ENCODE peak calls at places on chromosomes 5 and 9, in eight cellular contexts. One of them, this sample, is unnamed.

GRCh38 chr5:43571237-43571636 is 14.4 kb upstream of the PAIP1 start:
- DNase-seq in T-helper 2 cell: no peak
- DNase-seq in RPMI8226: no peak
- DNase-seq in ovary: peak
- DNase-seq in GM13976: no peak
- DNase-seq in HS-27A: no peak
- DNase-seq in NCI-H1092: no peak
- DNase-seq in activated T-helper 1 cell treated with anti-CD3 and anti-CD28 coated beads, Interleukin-2, amount 50 U/mL, for 16 hours: no peak
- DNase-seq in this sample: no peak

GRCh38 chr5:14753292-14753691 is 88.8 kb downstream of the OTULIN start:
- DNase-seq in GM13976: no peak
- DNase-seq in NCI-H1092: no peak
- DNase-seq in RPMI8226: no peak
- DNase-seq in ovary: no peak
- DNase-seq in T-helper 2 cell: no peak
- DNase-seq in activated T-helper 1 cell treated with anti-CD3 and anti-CD28 coated beads, Interleukin-2, amount 50 U/mL, for 16 hours: no peak
- DNase-seq in HS-27A: no peak
- DNase-seq in this sample: no peak

GRCh38 chr9:134642385-134643181 is 980 bp downstream of the COL5A1 start:
- DNase-seq in activated T-helper 1 cell treated with anti-CD3 and anti-CD28 coated beads, Interleukin-2, amount 50 U/mL, for 16 hours: no peak
- DNase-seq in ovary: peak
- DNase-seq in HS-27A: no peak
- DNase-seq in GM13976: no peak
- DNase-seq in T-helper 2 cell: no peak
- DNase-seq in NCI-H1092: no peak
- DNase-seq in RPMI8226: no peak
- DNase-seq in this sample: no peak

GRCh38 chr9:133960568-133961129 is 31.5 kb downstream of the VAV2 start:
- DNase-seq in T-helper 2 cell: no peak
- DNase-seq in ovary: no peak
- DNase-seq in GM13976: no peak
- DNase-seq in HS-27A: no peak
- DNase-seq in RPMI8226: no peak
- DNase-seq in activated T-helper 1 cell treated with anti-CD3 and anti-CD28 coated beads, Interleukin-2, amount 50 U/mL, for 16 hours: no peak
- DNase-seq in NCI-H1092: no peak
- DNase-seq in this sample: peak

GRCh38 chr5:172556262-172556661 is 84.8 kb upstream of the NEURL1B start:
- DNase-seq in ovary: no peak
- DNase-seq in GM13976: no peak
- DNase-seq in T-helper 2 cell: no peak
- DNase-seq in RPMI8226: no peak
- DNase-seq in NCI-H1092: no peak
- DNase-seq in HS-27A: no peak
- DNase-seq in activated T-helper 1 cell treated with anti-CD3 and anti-CD28 coated beads, Interleukin-2, amount 50 U/mL, for 16 hours: no peak
- DNase-seq in this sample: no peak

GRCh38 chr9:1231998-1232919 is 182.1 kb downstream of the DMRT2 start:
- DNase-seq in NCI-H1092: no peak
- DNase-seq in T-helper 2 cell: no peak
- DNase-seq in GM13976: no peak
- DNase-seq in ovary: peak
- DNase-seq in activated T-helper 1 cell treated with anti-CD3 and anti-CD28 coated beads, Interleukin-2, amount 50 U/mL, for 16 hours: no peak
- DNase-seq in RPMI8226: no peak
- DNase-seq in HS-27A: no peak
- DNase-seq in this sample: no peak

GRCh38 chr9:93128011-93128714 is 5.9 kb downstream of the NINJ1 start:
- DNase-seq in T-helper 2 cell: no peak
- DNase-seq in ovary: no peak
- DNase-seq in activated T-helper 1 cell treated with anti-CD3 and anti-CD28 coated beads, Interleukin-2, amount 50 U/mL, for 16 hours: no peak
- DNase-seq in GM13976: no peak
- DNase-seq in NCI-H1092: no peak
- DNase-seq in RPMI8226: no peak
- DNase-seq in HS-27A: no peak
- DNase-seq in this sample: no peak

GRCh38 chr5:38417658-38418017 is 138.8 kb downstream of the LIFR start:
- DNase-seq in ovary: no peak
- DNase-seq in NCI-H1092: no peak
- DNase-seq in activated T-helper 1 cell treated with anti-CD3 and anti-CD28 coated beads, Interleukin-2, amount 50 U/mL, for 16 hours: no peak
- DNase-seq in HS-27A: no peak
- DNase-seq in T-helper 2 cell: no peak
- DNase-seq in RPMI8226: no peak
- DNase-seq in GM13976: no peak
- DNase-seq in this sample: no peak

GRCh38 chr9:8724284-8725018 is 924.9 kb upstream of the DMAC1 start:
- DNase-seq in GM13976: no peak
- DNase-seq in activated T-helper 1 cell treated with anti-CD3 and anti-CD28 coated beads, Interleukin-2, amount 50 U/mL, for 16 hours: no peak
- DNase-seq in NCI-H1092: no peak
- DNase-seq in ovary: peak
- DNase-seq in RPMI8226: no peak
- DNase-seq in HS-27A: no peak
- DNase-seq in T-helper 2 cell: no peak
- DNase-seq in this sample: no peak

GRCh38 chr5:121758640-121759039 is 93.0 kb upstream of the FTMT start:
- DNase-seq in activated T-helper 1 cell treated with anti-CD3 and anti-CD28 coated beads, Interleukin-2, amount 50 U/mL, for 16 hours: no peak
- DNase-seq in HS-27A: no peak
- DNase-seq in RPMI8226: no peak
- DNase-seq in T-helper 2 cell: no peak
- DNase-seq in GM13976: no peak
- DNase-seq in NCI-H1092: no peak
- DNase-seq in ovary: no peak
- DNase-seq in this sample: peak

GRCh38 chr9:3676766-3677165 is 151.0 kb upstream of the RFX3 start:
- DNase-seq in T-helper 2 cell: no peak
- DNase-seq in activated T-helper 1 cell treated with anti-CD3 and anti-CD28 coated beads, Interleukin-2, amount 50 U/mL, for 16 hours: no peak
- DNase-seq in ovary: no peak
- DNase-seq in HS-27A: no peak
- DNase-seq in NCI-H1092: no peak
- DNase-seq in GM13976: no peak
- DNase-seq in RPMI8226: no peak
- DNase-seq in this sample: no peak

GRCh38 chr5:96584712-96585111 is 77.5 kb upstream of the CAST start:
- DNase-seq in ovary: no peak
- DNase-seq in GM13976: no peak
- DNase-seq in RPMI8226: no peak
- DNase-seq in NCI-H1092: no peak
- DNase-seq in T-helper 2 cell: no peak
- DNase-seq in HS-27A: no peak
- DNase-seq in activated T-helper 1 cell treated with anti-CD3 and anti-CD28 coated beads, Interleukin-2, amount 50 U/mL, for 16 hours: no peak
- DNase-seq in this sample: no peak

GRCh38 chr5:452856-453710 is 10.1 kb downstream of the EXOC3 start:
- DNase-seq in ovary: no peak
- DNase-seq in NCI-H1092: no peak
- DNase-seq in HS-27A: no peak
- DNase-seq in GM13976: no peak
- DNase-seq in RPMI8226: no peak
- DNase-seq in activated T-helper 1 cell treated with anti-CD3 and anti-CD28 coated beads, Interleukin-2, amount 50 U/mL, for 16 hours: no peak
- DNase-seq in T-helper 2 cell: no peak
- DNase-seq in this sample: no peak

GRCh38 chr5:3595102-3595961 is at the start of gene IRX1:
- DNase-seq in RPMI8226: no peak
- DNase-seq in GM13976: no peak
- DNase-seq in activated T-helper 1 cell treated with anti-CD3 and anti-CD28 coated beads, Interleukin-2, amount 50 U/mL, for 16 hours: no peak
- DNase-seq in T-helper 2 cell: no peak
- DNase-seq in HS-27A: no peak
- DNase-seq in ovary: no peak
- DNase-seq in NCI-H1092: peak
- DNase-seq in this sample: no peak

GRCh38 chr5:57651127-57651526 is 168.5 kb upstream of the ACTBL2 start:
- DNase-seq in GM13976: no peak
- DNase-seq in activated T-helper 1 cell treated with anti-CD3 and anti-CD28 coated beads, Interleukin-2, amount 50 U/mL, for 16 hours: no peak
- DNase-seq in ovary: no peak
- DNase-seq in RPMI8226: no peak
- DNase-seq in T-helper 2 cell: no peak
- DNase-seq in NCI-H1092: no peak
- DNase-seq in HS-27A: no peak
- DNase-seq in this sample: no peak

GRCh38 chr9:89374176-89374575 is 55.9 kb downstream of the SECISBP2 start:
- DNase-seq in HS-27A: no peak
- DNase-seq in T-helper 2 cell: no peak
- DNase-seq in activated T-helper 1 cell treated with anti-CD3 and anti-CD28 coated beads, Interleukin-2, amount 50 U/mL, for 16 hours: no peak
- DNase-seq in RPMI8226: no peak
- DNase-seq in ovary: no peak
- DNase-seq in NCI-H1092: no peak
- DNase-seq in GM13976: no peak
- DNase-seq in this sample: no peak

GRCh38 chr5:144013816-144014215 is 156.6 kb downstream of the YIPF5 start:
- DNase-seq in activated T-helper 1 cell treated with anti-CD3 and anti-CD28 coated beads, Interleukin-2, amount 50 U/mL, for 16 hours: no peak
- DNase-seq in NCI-H1092: no peak
- DNase-seq in ovary: no peak
- DNase-seq in GM13976: no peak
- DNase-seq in RPMI8226: no peak
- DNase-seq in HS-27A: no peak
- DNase-seq in T-helper 2 cell: no peak
- DNase-seq in this sample: no peak

GRCh38 chr5:133384120-133384855 is 228.1 kb downstream of the FSTL4 start:
- DNase-seq in NCI-H1092: no peak
- DNase-seq in ovary: no peak
- DNase-seq in activated T-helper 1 cell treated with anti-CD3 and anti-CD28 coated beads, Interleukin-2, amount 50 U/mL, for 16 hours: no peak
- DNase-seq in RPMI8226: no peak
- DNase-seq in HS-27A: no peak
- DNase-seq in GM13976: no peak
- DNase-seq in T-helper 2 cell: no peak
- DNase-seq in this sample: no peak

GRCh38 chr5:136364307-136364706 is 1.0 kb downstream of the TRPC7 start:
- DNase-seq in NCI-H1092: no peak
- DNase-seq in RPMI8226: no peak
- DNase-seq in HS-27A: no peak
- DNase-seq in GM13976: no peak
- DNase-seq in activated T-helper 1 cell treated with anti-CD3 and anti-CD28 coated beads, Interleukin-2, amount 50 U/mL, for 16 hours: no peak
- DNase-seq in ovary: no peak
- DNase-seq in T-helper 2 cell: no peak
- DNase-seq in this sample: peak

GRCh38 chr5:115535479-115536035 is 9.0 kb downstream of the FEM1C start:
- DNase-seq in NCI-H1092: no peak
- DNase-seq in ovary: no peak
- DNase-seq in GM13976: no peak
- DNase-seq in activated T-helper 1 cell treated with anti-CD3 and anti-CD28 coated beads, Interleukin-2, amount 50 U/mL, for 16 hours: no peak
- DNase-seq in RPMI8226: no peak
- DNase-seq in HS-27A: no peak
- DNase-seq in T-helper 2 cell: no peak
- DNase-seq in this sample: no peak

GRCh38 chr9:4762889-4763521 is 22.0 kb upstream of the AK3 start:
- DNase-seq in ovary: no peak
- DNase-seq in GM13976: peak
- DNase-seq in HS-27A: no peak
- DNase-seq in T-helper 2 cell: no peak
- DNase-seq in NCI-H1092: no peak
- DNase-seq in RPMI8226: no peak
- DNase-seq in activated T-helper 1 cell treated with anti-CD3 and anti-CD28 coated beads, Interleukin-2, amount 50 U/mL, for 16 hours: no peak
- DNase-seq in this sample: no peak

GRCh38 chr5:136655429-136655828 is 290.1 kb upstream of the TRPC7 start:
- DNase-seq in RPMI8226: no peak
- DNase-seq in activated T-helper 1 cell treated with anti-CD3 and anti-CD28 coated beads, Interleukin-2, amount 50 U/mL, for 16 hours: no peak
- DNase-seq in GM13976: no peak
- DNase-seq in HS-27A: no peak
- DNase-seq in NCI-H1092: no peak
- DNase-seq in T-helper 2 cell: no peak
- DNase-seq in ovary: no peak
- DNase-seq in this sample: no peak

GRCh38 chr9:78811562-78812276 is 514.8 kb downstream of the PSAT1 start:
- DNase-seq in RPMI8226: no peak
- DNase-seq in HS-27A: no peak
- DNase-seq in activated T-helper 1 cell treated with anti-CD3 and anti-CD28 coated beads, Interleukin-2, amount 50 U/mL, for 16 hours: no peak
- DNase-seq in GM13976: no peak
- DNase-seq in ovary: no peak
- DNase-seq in NCI-H1092: no peak
- DNase-seq in T-helper 2 cell: no peak
- DNase-seq in this sample: no peak

This sample was measured in D341Med.